ENCODE peak calls at places on chromosomes 13 and 19, in seven cellular contexts. N is fibroblast of pulmonary artery, P is right atrium auricular region, M is tibial nerve, O is COLO829, A is cardiac muscle cell, X is brain pericyte. B is an unnamed sample.

GRCh38 chr19:48391100-48392005 is at the start of gene KDELR1:
- DNase-seq in N (peak), P (peak), M (peak), O (peak), A (peak), X (no peak), B (peak)

GRCh38 chr13:59494560-59494970 is 669.2 kb downstream of the DIAPH3 start:
- DNase-seq in N (peak), P (no peak), M (peak), O (no peak), A (peak), X (peak), B (no peak)

GRCh38 chr19:5563008-5563431 is 4.7 kb downstream of the TINCR start:
- DNase-seq in N (no peak), P (no peak), M (no peak), O (no peak), A (no peak), X (no peak), B (no peak)

GRCh38 chr19:54481326-54481930 is 8.3 kb upstream of the CDC42EP5 start:
- DNase-seq in N (peak), P (no peak), M (no peak), O (no peak), A (peak), X (no peak), B (peak)

GRCh38 chr13:109669956-109670355 is 116.4 kb downstream of the IRS2 start:
- DNase-seq in N (no peak), P (no peak), M (no peak), O (no peak), A (no peak), X (no peak), B (no peak)

GRCh38 chr13:113607477-113608245 is 23.1 kb downstream of the TFDP1 start:
- DNase-seq in N (no peak), P (no peak), M (no peak), O (no peak), A (no peak), X (no peak), B (no peak)

GRCh38 chr19:5048091-5048726 is 79.3 kb downstream of the KDM4B start:
- DNase-seq in N (peak), P (peak), M (peak), O (peak), A (peak), X (peak), B (peak)

GRCh38 chr19:50242586-50242985 is 39.2 kb downstream of the MYH14 start:
- DNase-seq in N (no peak), P (no peak), M (no peak), O (no peak), A (peak), X (no peak), B (no peak)

GRCh38 chr19:3029070-3029923 is at the start of gene TLE2:
- DNase-seq in N (no peak), P (no peak), M (no peak), O (no peak), A (no peak), X (no peak), B (no peak)

GRCh38 chr19:14472202-14472961 is 2.8 kb downstream of the PTGER1 start:
- DNase-seq in N (peak), P (no peak), M (peak), O (no peak), A (peak), X (no peak), B (peak)

GRCh38 chr19:56120371-56121179 is 520 bp downstream of the ZNF787 start:
- DNase-seq in N (peak), P (peak), M (peak), O (peak), A (peak), X (no peak), B (peak)

GRCh38 chr13:91722267-91722884 is 324.0 kb downstream of the GPC5 start:
- DNase-seq in N (peak), P (no peak), M (no peak), O (no peak), A (peak), X (no peak), B (no peak)

GRCh38 chr19:11737964-11738745 is 591 bp downstream of the ZNF823 start:
- DNase-seq in N (peak), P (peak), M (no peak), O (no peak), A (peak), X (no peak), B (no peak)

GRCh38 chr19:29671393-29672076 is 6.3 kb downstream of the PLEKHF1 start:
- DNase-seq in N (peak), P (no peak), M (no peak), O (peak), A (peak), X (no peak), B (no peak)

B was measured in HTR-8/SVneo.